ENCODE peak calls at places on chromosomes 3 and 15, in seven cellular contexts. L is EH; Y is non-pigmented ciliary epithelial cell; A is RWPE1; G is heart right ventricle; W is T-cell; C is activated T-helper 9 cell treated with anti-CD3 and anti-CD28 coated beads, Interleukin-2, amount 50 U/mL, for 16 hours. X is an unnamed sample.

GRCh38 chr15:101348643-101349496 is 53.8 kb upstream of the SNRPA1 start:
- DNase-seq in L (no peak), Y (no peak), A (peak; percentile 73), G (no peak), W (no peak), C (no peak), X (no peak)

GRCh38 chr15:71010997-71011396 is 104.3 kb upstream of the THSD4 start:
- DNase-seq in L (no peak), Y (no peak), A (no peak), G (no peak), W (no peak), C (no peak), X (no peak)

GRCh38 chr3:189331002-189331418 is 159.2 kb downstream of the TPRG1 start:
- DNase-seq in L (no peak), Y (no peak), A (no peak), G (no peak), W (no peak), C (no peak), X (no peak)

GRCh38 chr15:71747128-71748083 is 62.9 kb upstream of the NR2E3 start:
- DNase-seq in L (peak; percentile 92), Y (peak; percentile 69), A (peak; percentile 90), G (no peak), W (no peak), C (no peak), X (no peak)

GRCh38 chr15:98737721-98738120 is 89.4 kb downstream of the IGF1R start:
- DNase-seq in L (no peak), Y (no peak), A (no peak), G (no peak), W (no peak), C (no peak), X (no peak)

GRCh38 chr3:128095222-128095703 is 28.3 kb downstream of the RUVBL1 start:
- DNase-seq in L (peak; percentile 93), Y (no peak), A (peak; percentile 88), G (peak; percentile 82), W (peak; percentile 60), C (peak; percentile 64), X (peak; percentile 66)

GRCh38 chr3:71006810-71007785 is 576.4 kb downstream of the FOXP1 start:
- DNase-seq in L (no peak), Y (no peak), A (peak; percentile 19), G (no peak), W (no peak), C (no peak), X (no peak)

GRCh38 chr3:182375921-182376320 is 417.4 kb upstream of the ATP11B start:
- DNase-seq in L (no peak), Y (no peak), A (no peak), G (no peak), W (no peak), C (no peak), X (no peak)

GRCh38 chr3:109268181-109268580 is 48.1 kb downstream of the DPPA2 start:
- DNase-seq in L (no peak), Y (no peak), A (no peak), G (no peak), W (no peak), C (no peak), X (no peak)

GRCh38 chr3:24387493-24387892 is 107.2 kb downstream of the THRB start:
- DNase-seq in L (peak; percentile 56), Y (peak; percentile 22), A (no peak), G (no peak), W (no peak), C (no peak), X (no peak)

GRCh38 chr3:120469440-120470415 is 18.9 kb upstream of the FSTL1 start:
- DNase-seq in L (peak; percentile 89), Y (no peak), A (peak; percentile 88), G (no peak), W (no peak), C (no peak), X (no peak)

GRCh38 chr3:85074003-85074402 is 115.2 kb downstream of the CADM2 start:
- DNase-seq in L (no peak), Y (no peak), A (no peak), G (no peak), W (no peak), C (no peak), X (no peak)

GRCh38 chr3:11662392-11662990 is 18.8 kb upstream of the VGLL4 start:
- DNase-seq in L (peak; percentile 48), Y (no peak), A (no peak), G (no peak), W (no peak), C (no peak), X (no peak)

GRCh38 chr3:15989419-15989818 is 185.1 kb upstream of the GALNT15 start:
- DNase-seq in L (peak; percentile 57), Y (no peak), A (no peak), G (no peak), W (no peak), C (no peak), X (no peak)

GRCh38 chr3:13513051-13513912 is 33.2 kb downstream of the HDAC11 start:
- DNase-seq in L (peak; percentile 87), Y (no peak), A (no peak), G (no peak), W (no peak), C (no peak), X (no peak)

GRCh38 chr3:161149529-161149928 is 44.4 kb upstream of the B3GALNT1 start:
- DNase-seq in L (peak; percentile 67), Y (peak; percentile 28), A (no peak), G (no peak), W (no peak), C (no peak), X (no peak)

GRCh38 chr15:91965501-91966180 is 112.1 kb downstream of the SLCO3A1 start:
- DNase-seq in L (peak; percentile 66), Y (no peak), A (peak; percentile 91), G (no peak), W (no peak), C (no peak), X (no peak)

GRCh38 chr15:56365075-56365711 is at the start of gene TEX9:
- DNase-seq in L (peak; percentile 85), Y (peak; percentile 35), A (peak; percentile 94), G (peak; percentile 87), W (peak; percentile 29), C (peak; percentile 48), X (peak; percentile 65)

GRCh38 chr3:123791417-123791816 is 92.7 kb downstream of the MYLK start:
- DNase-seq in L (peak; percentile 68), Y (no peak), A (no peak), G (no peak), W (no peak), C (no peak), X (no peak)

GRCh38 chr3:48564022-48564421 is 441 bp upstream of the UCN2 start:
- DNase-seq in L (peak; percentile 92), Y (no peak), A (peak; percentile 70), G (no peak), W (no peak), C (no peak), X (no peak)

GRCh38 chr3:197846491-197846890 is 55.4 kb downstream of the LRCH3 start:
- DNase-seq in L (no peak), Y (no peak), A (no peak), G (no peak), W (no peak), C (no peak), X (no peak)

GRCh38 chr3:39605837-39606236 is 138.4 kb downstream of the MOBP start:
- DNase-seq in L (no peak), Y (no peak), A (no peak), G (no peak), W (no peak), C (no peak), X (no peak)

GRCh38 chr15:94075349-94075748 is 156.0 kb upstream of the MCTP2 start:
- DNase-seq in L (no peak), Y (no peak), A (no peak), G (peak; percentile 79), W (no peak), C (no peak), X (no peak)

X was measured in GM12892.